ENCODE peak calls at places on chromosomes 11 and 22, in six cellular contexts. R is natural killer cell treated with Interleukin-12 subunit alpha and Interleukin-12 subunit beta and Interleukin-15 and Interleukin-18, amount 100 ng/mL, for 72 hours; D is stimulated activated CD4-positive, alpha-beta T cell treated with anti-CD3 and anti-CD28 coated beads, Interleukin-2, amount 100 ng/mL, for 4 hours; I is neural crest cell; B is coronary artery; A is HCEC 1CT. M is an unnamed sample.

GRCh38 chr11:116871248-116871647 is 33.8 kb upstream of the APOA1 start:
- DNase-seq in R (no peak), D (no peak), I (no peak), B (no peak), A (peak; percentile 94), M (peak; percentile 87)

GRCh38 chr22:20956258-20957117 is 10.6 kb upstream of the AIFM3 start:
- DNase-seq in R (no peak), D (no peak), I (no peak), B (no peak), A (peak; percentile 17), M (peak; percentile 57)

GRCh38 chr11:9142732-9143131 is 51.3 kb upstream of the SCUBE2 start:
- DNase-seq in R (no peak), D (no peak), I (no peak), B (no peak), A (no peak), M (no peak)

GRCh38 chr11:70127653-70128434 is 49.7 kb downstream of the ANO1 start:
- DNase-seq in R (no peak), D (no peak), I (no peak), B (no peak), A (no peak), M (no peak)

GRCh38 chr11:32305460-32305859 is 129.9 kb downstream of the WT1 start:
- DNase-seq in R (no peak), D (no peak), I (no peak), B (no peak), A (no peak), M (no peak)

GRCh38 chr11:128825050-128825806 is 41.9 kb downstream of the KCNJ1 start:
- DNase-seq in R (no peak), D (no peak), I (no peak), B (no peak), A (no peak), M (no peak)

GRCh38 chr11:81596709-81597108 is 1137.0 kb downstream of the FAM181B start:
- DNase-seq in R (no peak), D (no peak), I (no peak), B (no peak), A (no peak), M (no peak)

GRCh38 chr22:35480143-35480542 is 60.5 kb upstream of the RASD2 start:
- DNase-seq in R (no peak), D (no peak), I (no peak), B (no peak), A (no peak), M (no peak)

GRCh38 chr22:42343551-42344081 is 73.2 kb upstream of the TCF20 start:
- DNase-seq in R (no peak), D (peak; percentile 34), I (no peak), B (no peak), A (no peak), M (no peak)

GRCh38 chr11:19714387-19715363 is 2.0 kb downstream of the NAV2 start:
- DNase-seq in R (no peak), D (no peak), I (no peak), B (peak; percentile 87), A (peak; percentile 72), M (peak; percentile 19)

GRCh38 chr11:29432719-29433325 is 584.0 kb downstream of the KCNA4 start:
- DNase-seq in R (no peak), D (no peak), I (peak; percentile 9), B (no peak), A (peak; percentile 3), M (peak; percentile 5)

GRCh38 chr11:45289369-45289768 is 3.2 kb upstream of the SYT13 start:
- DNase-seq in R (no peak), D (no peak), I (no peak), B (no peak), A (peak; percentile 52), M (peak; percentile 72)

GRCh38 chr11:116284930-116285329 is 487.9 kb downstream of the BUD13 start:
- DNase-seq in R (no peak), D (no peak), I (no peak), B (no peak), A (no peak), M (no peak)

GRCh38 chr22:20430641-20431519 is 6.7 kb downstream of the SCARF2 start:
- DNase-seq in R (no peak), D (peak; percentile 27), I (peak; percentile 56), B (no peak), A (no peak), M (peak; percentile 48)

GRCh38 chr11:126355926-126356897 is 726 bp downstream of the ST3GAL4 start:
- DNase-seq in R (peak; percentile 66), D (no peak), I (no peak), B (no peak), A (peak; percentile 40), M (peak; percentile 67)

GRCh38 chr11:32752001-32752400 is 42.5 kb downstream of the CCDC73 start:
- DNase-seq in R (no peak), D (no peak), I (no peak), B (no peak), A (no peak), M (no peak)

GRCh38 chr22:39904864-39905263 is 4.0 kb downstream of the GRAP2 start:
- DNase-seq in R (no peak), D (no peak), I (no peak), B (no peak), A (no peak), M (no peak)

GRCh38 chr11:15688351-15688792 is 573.6 kb downstream of the INSC start:
- DNase-seq in R (no peak), D (no peak), I (peak; percentile 48), B (no peak), A (no peak), M (peak; percentile 55)

GRCh38 chr11:103525069-103525468 is 415.8 kb downstream of the DYNC2H1 start:
- DNase-seq in R (no peak), D (no peak), I (no peak), B (no peak), A (peak; percentile 72), M (peak; percentile 69)

M was measured in mammary epithelial cell.